ENCODE peak calls at places on chromosomes 1 and 21, in seven cellular contexts. H, U, I, J, L, G and F are unnamed samples. For H3K9me3, the result is how much of the 10 kb centered on the place peaks cover.

GRCh38 chr1:171014878-171015277 is 75.8 kb upstream of the FMO3 start:
- DNase-seq in L (no peak), I (no peak), G (no peak), U (no peak), H (no peak), J (no peak), F (no peak)

GRCh38 chr1:36894824-36895223 is 139.5 kb downstream of the GRIK3 start:
- DNase-seq in U (no peak), G (no peak), L (no peak), H (no peak), J (no peak), I (no peak), F (no peak)

GRCh38 chr21:44013380-44014088 is 1.4 kb downstream of the TRAPPC10 start:
- DNase-seq in L (peak), G (no peak), I (peak), J (no peak), H (no peak), U (peak), F (no peak)

GRCh38 chr21:45593162-45594022 is 50.1 kb upstream of the PCBP3 start:
- DNase-seq in H (no peak), L (no peak), G (no peak), J (no peak), U (peak), I (no peak), F (no peak)

GRCh38 chr21:20997633-20998455 is at the start of gene NCAM2:
- DNase-seq in J (no peak), I (peak), H (peak), L (peak), U (no peak), G (peak), F (no peak)

GRCh38 chr1:34871443-34872132 is 12.0 kb upstream of the SMIM12 start:
- DNase-seq in H (no peak), J (no peak), I (no peak), G (no peak), L (no peak), U (no peak), F (no peak)

GRCh38 chr21:43340491-43341348 is 86.2 kb downstream of the SIK1 start:
- DNase-seq in G (peak), U (no peak), L (peak), I (peak), H (no peak), J (no peak), F (no peak)

GRCh38 chr1:99638853-99639252 is 7.1 kb upstream of the PALMD start:
- DNase-seq in H (no peak), L (no peak), J (no peak), G (no peak), U (no peak), I (peak), F (no peak)

GRCh38 chr1:56545711-56546110 is 33.7 kb downstream of the PLPP3 start:
- DNase-seq in L (no peak), U (no peak), G (no peak), J (peak), H (peak), I (no peak), F (no peak)

GRCh38 chr21:31184462-31184861 is 146.2 kb upstream of the KRTAP19-8 start:
- DNase-seq in U (no peak), L (no peak), G (no peak), I (no peak), J (no peak), H (no peak), F (no peak)

GRCh38 chr1:160437432-160438319 is 37.3 kb downstream of the VANGL2 start:
- DNase-seq in L (no peak), I (no peak), U (peak), H (no peak), J (no peak), G (no peak), F (no peak)

GRCh38 chr1:203340112-203340804 is 10.7 kb downstream of the FMOD start:
- DNase-seq in H (peak), J (peak), G (peak), L (peak), I (peak), U (no peak), F (no peak)

GRCh38 chr1:45135339-45135738 is 71.1 kb downstream of the ZSWIM5 start:
- DNase-seq in J (no peak), H (no peak), L (no peak), G (no peak), I (no peak), U (no peak), F (no peak)

GRCh38 chr1:164720329-164721036 is 161.5 kb downstream of the PBX1 start:
- DNase-seq in U (no peak), I (no peak), L (no peak), J (no peak), H (no peak), G (no peak), F (no peak)

GRCh38 chr1:92961896-92962752 is 862 bp upstream of the DIPK1A start:
- DNase-seq in I (peak), G (peak), U (peak), H (peak), J (no peak), L (peak), F (no peak)

GRCh38 chr21:38813554-38813953 is 7.8 kb downstream of the ETS2 start:
- DNase-seq in U (no peak), H (no peak), J (no peak), I (no peak), G (no peak), L (no peak), F (no peak)

GRCh38 chr1:115454835-115455511 is 116.9 kb upstream of the NGF start:
- DNase-seq in L (peak), G (no peak), J (peak), U (no peak), H (no peak), I (no peak), F (no peak)

GRCh38 chr1:115237507-115237906 is 100.5 kb downstream of the NGF start:
- DNase-seq in I (no peak), J (no peak), H (no peak), U (no peak), L (peak), G (no peak), F (no peak)

GRCh38 chr1:117044217-117044616 is 15.9 kb upstream of the TTF2 start:
- DNase-seq in J (no peak), H (no peak), I (no peak), G (no peak), L (no peak), U (no peak), F (no peak)

GRCh38 chr1:177181280-177181630 is 10.5 kb downstream of the BRINP2 start:
- DNase-seq in I (no peak), J (no peak), L (no peak), G (no peak), U (no peak), H (no peak), F (no peak)

GRCh38 chr1:35253941-35254340 is 14.6 kb upstream of the ZMYM4 start:
- DNase-seq in J (no peak), U (no peak), H (no peak), L (no peak), G (no peak), I (no peak), F (no peak)

GRCh38 chr1:151146416-151147131 is at the start of gene SEMA6C:
- DNase-seq in H (peak), U (peak), J (peak), G (peak), L (peak), I (peak), F (peak)
- TF ChIP-seq POLR2A in H (peak), U (peak), J (peak), G (peak), L (peak), I (peak), F (no peak)

DNA sequence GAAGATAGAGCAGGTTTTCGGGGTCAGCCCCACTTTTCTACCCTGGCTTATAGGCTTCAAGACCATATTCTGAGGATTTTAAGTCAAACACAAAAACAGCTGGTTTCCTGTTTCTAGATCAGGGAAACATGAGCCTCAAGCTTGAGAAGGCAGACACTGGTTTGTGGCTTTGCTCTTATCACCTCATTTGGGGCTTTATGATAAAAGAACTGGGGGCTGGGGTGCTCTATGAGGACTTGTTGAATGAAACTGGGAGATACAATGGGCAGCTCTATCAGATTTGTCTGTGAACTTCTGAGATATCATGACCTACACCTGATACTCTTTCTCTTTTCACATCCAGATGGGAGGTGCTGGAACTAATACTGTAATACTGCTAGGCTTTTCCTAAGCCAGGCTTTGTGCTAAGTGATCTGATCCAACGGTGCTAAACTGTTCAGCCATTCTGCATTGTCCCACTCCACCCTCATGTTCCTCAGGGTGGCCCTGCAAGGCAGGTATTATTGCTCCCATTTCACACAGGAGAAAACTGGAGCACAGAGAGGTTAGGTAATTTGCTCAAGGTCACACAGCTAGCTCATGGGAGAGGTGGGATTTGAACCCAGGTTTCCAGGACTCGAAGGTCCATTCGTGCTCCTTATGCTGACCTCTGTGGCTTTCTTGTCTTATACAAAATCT is 6.6 kb downstream of the AJAP1 start:
- DNase-seq in U (no peak), I (no peak), J (no peak), G (no peak), L (no peak), H (no peak), F (no peak)
- H3K9me3 ChIP-seq in U (under half), I (under half), J (under half), G (under half), L (under half), H (under half), F (under half)

DNA sequence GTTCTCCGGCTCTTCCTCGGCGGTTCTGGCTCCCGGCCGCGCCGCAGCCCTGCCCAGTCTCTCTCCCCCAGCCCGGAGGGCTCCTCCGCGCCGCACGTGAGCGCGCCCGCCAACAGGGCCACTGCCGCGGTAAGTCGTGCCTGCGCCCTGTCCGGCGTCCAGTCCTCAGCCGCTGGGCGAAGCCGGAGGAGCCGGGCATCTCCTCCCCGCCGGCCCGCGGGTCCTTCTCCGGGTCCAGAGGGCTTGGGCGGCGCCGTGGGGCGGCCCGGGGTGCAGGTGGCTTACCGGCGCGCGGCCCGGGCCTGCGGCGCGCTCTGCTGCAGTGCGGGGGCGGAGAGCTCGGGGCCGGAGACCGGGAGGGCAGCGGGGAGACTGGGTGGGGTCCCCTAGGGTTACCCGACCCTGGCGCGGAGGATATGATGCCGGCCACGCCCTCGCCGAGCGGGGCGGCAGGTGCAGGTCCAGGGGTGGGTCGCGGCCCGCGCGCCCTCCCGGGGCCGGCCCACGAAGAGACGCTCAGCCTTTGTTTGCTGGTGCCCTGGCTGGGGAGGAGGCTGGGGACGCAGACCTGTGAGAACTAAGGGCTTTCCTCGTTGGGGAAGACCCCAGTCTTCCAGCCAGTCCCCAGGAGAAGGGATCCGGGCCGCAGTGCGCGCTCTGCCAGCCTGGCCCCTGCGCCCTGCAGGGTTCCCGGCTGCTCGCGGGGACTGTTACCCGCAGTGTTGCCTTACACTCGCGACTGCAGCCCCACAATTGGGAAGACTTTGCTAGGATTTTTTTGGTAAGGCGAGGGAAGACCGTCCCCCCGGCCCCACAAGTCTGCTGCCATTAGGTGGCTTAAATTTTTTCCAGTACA is at the start of gene DOP1B:
- DNase-seq in I (peak), J (no peak), L (no peak), G (no peak), U (no peak), H (no peak), F (no peak)
- TF ChIP-seq POLR2A in I (peak), J (peak), L (no peak), G (peak), U (peak), H (no peak), F (peak)

DNA sequence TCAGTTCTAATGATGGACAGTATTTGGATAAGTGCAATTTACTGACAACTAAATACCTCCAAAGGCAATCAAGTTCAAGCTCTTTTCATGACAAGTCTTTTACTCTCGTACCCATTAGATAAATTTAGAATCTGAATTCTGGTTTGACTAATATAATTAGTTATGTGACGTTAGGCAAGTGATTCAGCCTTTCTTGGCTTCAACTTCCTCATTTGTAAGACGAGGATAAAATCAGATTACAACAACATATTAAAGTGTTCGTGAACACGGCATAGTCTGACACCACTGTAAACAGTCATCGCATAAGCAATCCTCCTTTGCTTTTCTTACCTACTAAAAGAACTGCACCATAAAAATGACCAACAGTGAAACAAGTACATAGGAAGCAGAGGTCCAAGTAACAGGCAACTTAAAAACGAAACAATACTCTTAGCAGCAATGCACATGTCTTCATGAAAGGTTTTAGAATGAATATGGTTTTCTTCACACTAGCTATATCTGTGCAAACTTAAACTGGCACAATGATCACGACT is 25.7 kb downstream of the COA6 start:
- DNase-seq in I (no peak), L (peak), G (no peak), U (peak), J (peak), H (no peak), F (no peak)
- H3K9me3 ChIP-seq in I (under half), L (under half), G (under half), U (under half), J (under half), H (under half), F (under half)